ENCODE peak calls at places on chromosomes 7 and 10, in seven cellular contexts. C is B cell, D is hepatocyte, Q is psoas muscle, Y is tibial nerve, N is cardiac fibroblast, Z is sigmoid colon. G is an unnamed sample.

GRCh38 chr7:135601182-135601581 is 43.5 kb downstream of the NUP205 start:
- DNase-seq in C (no peak), D (peak; percentile 8), Q (no peak), Y (no peak), N (peak; percentile 54), Z (no peak), G (no peak)

GRCh38 chr7:25846722-25847121 is 305.3 kb upstream of the NFE2L3 start:
- DNase-seq in C (no peak), D (peak; percentile 77), Q (peak; percentile 88), Y (peak; percentile 72), N (peak; percentile 89), Z (peak; percentile 92), G (no peak)

GRCh38 chr7:89998554-89998953 is 155.7 kb upstream of the STEAP1 start:
- DNase-seq in C (no peak), D (no peak), Q (no peak), Y (no peak), N (no peak), Z (no peak), G (no peak)

GRCh38 chr10:60883187-60883586 is 60.8 kb downstream of the RHOBTB1 start:
- DNase-seq in C (peak; percentile 11), D (peak; percentile 37), Q (no peak), Y (no peak), N (peak; percentile 60), Z (no peak), G (peak; percentile 18)

GRCh38 chr10:24519950-24520349 is 203.7 kb downstream of the ARHGAP21 start:
- DNase-seq in C (no peak), D (no peak), Q (no peak), Y (no peak), N (no peak), Z (no peak), G (peak; percentile 47)

GRCh38 chr10:79148452-79149344 is 79.9 kb downstream of the ZMIZ1 start:
- DNase-seq in C (no peak), D (peak; percentile 46), Q (peak; percentile 89), Y (peak; percentile 37), N (peak; percentile 70), Z (peak; percentile 89), G (no peak)

GRCh38 chr10:17031656-17032630 is 97.7 kb downstream of the CUBN start:
- DNase-seq in C (no peak), D (no peak), Q (no peak), Y (no peak), N (peak; percentile 27), Z (no peak), G (no peak)

GRCh38 chr7:41760293-41760692 is 57.4 kb upstream of the INHBA start:
- DNase-seq in C (no peak), D (no peak), Q (no peak), Y (no peak), N (peak; percentile 37), Z (no peak), G (no peak)

GRCh38 chr10:124647421-124648130 is 96.6 kb downstream of the FAM53B start:
- DNase-seq in C (peak; percentile 71), D (no peak), Q (peak; percentile 75), Y (peak; percentile 31), N (peak; percentile 50), Z (peak; percentile 82), G (peak; percentile 76)

GRCh38 chr10:93719901-93720300 is 17.5 kb upstream of the FRA10AC1 start:
- DNase-seq in C (no peak), D (no peak), Q (no peak), Y (no peak), N (no peak), Z (no peak), G (no peak)

GRCh38 chr10:49552277-49552676 is 13.4 kb upstream of the ERCC6 start:
- DNase-seq in C (no peak), D (peak; percentile 25), Q (no peak), Y (no peak), N (peak; percentile 95), Z (no peak), G (no peak)

GRCh38 chr10:1607466-1607865 is 129.9 kb downstream of the ADARB2 start:
- DNase-seq in C (no peak), D (no peak), Q (no peak), Y (no peak), N (no peak), Z (no peak), G (no peak)

GRCh38 chr7:141839256-141839655 is 2.0 kb downstream of the PRSS37 start:
- DNase-seq in C (no peak), D (no peak), Q (no peak), Y (no peak), N (no peak), Z (no peak), G (no peak)
- TF ChIP-seq CTCF in C (no peak), D (no peak), Q (no peak), Y (no peak), N (no peak), Z (no peak), G (no peak)

DNA sequence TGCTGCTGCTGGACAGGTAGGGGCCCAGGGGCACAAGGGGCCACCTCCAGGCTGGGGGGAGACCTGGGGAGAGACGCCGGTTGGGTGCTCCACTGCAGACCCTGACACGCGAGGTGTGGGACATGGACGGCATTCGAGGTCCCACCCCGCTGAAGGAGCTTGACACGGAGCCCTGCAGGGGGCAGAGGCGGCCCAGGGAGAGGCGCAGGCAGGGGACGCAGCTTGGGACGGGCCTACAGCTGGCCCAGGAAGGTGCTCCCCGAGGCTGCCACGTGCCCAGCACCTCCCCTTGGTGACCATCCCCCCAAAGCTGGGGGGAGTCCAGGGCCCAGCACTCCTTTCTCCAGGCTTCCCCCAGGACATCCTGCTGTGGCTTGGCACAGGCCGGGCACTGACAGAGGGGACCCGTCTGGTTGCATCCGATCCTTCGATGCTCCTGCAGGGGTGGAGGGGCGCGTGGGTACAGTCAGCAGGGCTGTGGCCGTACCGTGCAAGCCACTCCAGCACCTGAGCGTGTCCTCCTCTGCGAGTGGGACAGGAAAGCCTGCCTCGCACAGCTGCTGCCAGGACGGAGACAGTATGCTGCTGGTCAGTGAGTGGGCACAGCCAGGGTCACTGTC is 174.4 kb downstream of the ELFN1 start:
- DNase-seq in C (no peak), D (no peak), Q (peak; percentile 45), Y (peak; percentile 11), N (no peak), Z (peak; percentile 60), G (no peak)
- TF ChIP-seq CTCF in C (no peak), D (no peak), Q (no peak), Y (no peak), N (no peak), Z (no peak), G (peak; percentile 13)

DNA sequence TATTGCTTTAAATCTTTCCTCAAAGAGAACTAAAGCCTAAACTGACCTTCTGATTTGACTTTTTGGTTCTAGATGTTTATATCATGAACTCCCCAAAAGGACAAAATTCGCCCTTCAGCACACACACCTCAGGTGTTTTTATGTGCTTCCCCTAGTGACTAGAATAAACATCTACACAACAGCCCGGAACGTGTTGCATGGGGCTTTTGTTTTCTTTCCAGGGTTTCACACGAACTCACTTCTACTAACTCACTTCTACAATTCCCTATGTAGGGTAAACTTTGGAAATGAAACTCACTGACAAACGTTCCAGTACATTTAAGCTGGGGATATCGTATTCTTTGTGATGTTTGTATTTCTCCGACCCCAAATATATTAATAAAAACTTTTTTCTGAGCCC is 1.4 kb downstream of the TRA2A start:
- DNase-seq in C (peak; percentile 68), D (peak; percentile 55), Q (no peak), Y (no peak), N (peak; percentile 59), Z (no peak), G (peak; percentile 67)
- TF ChIP-seq CTCF in C (peak; percentile 42), D (no peak), Q (no peak), Y (no peak), N (no peak), Z (no peak), G (no peak)

DNA sequence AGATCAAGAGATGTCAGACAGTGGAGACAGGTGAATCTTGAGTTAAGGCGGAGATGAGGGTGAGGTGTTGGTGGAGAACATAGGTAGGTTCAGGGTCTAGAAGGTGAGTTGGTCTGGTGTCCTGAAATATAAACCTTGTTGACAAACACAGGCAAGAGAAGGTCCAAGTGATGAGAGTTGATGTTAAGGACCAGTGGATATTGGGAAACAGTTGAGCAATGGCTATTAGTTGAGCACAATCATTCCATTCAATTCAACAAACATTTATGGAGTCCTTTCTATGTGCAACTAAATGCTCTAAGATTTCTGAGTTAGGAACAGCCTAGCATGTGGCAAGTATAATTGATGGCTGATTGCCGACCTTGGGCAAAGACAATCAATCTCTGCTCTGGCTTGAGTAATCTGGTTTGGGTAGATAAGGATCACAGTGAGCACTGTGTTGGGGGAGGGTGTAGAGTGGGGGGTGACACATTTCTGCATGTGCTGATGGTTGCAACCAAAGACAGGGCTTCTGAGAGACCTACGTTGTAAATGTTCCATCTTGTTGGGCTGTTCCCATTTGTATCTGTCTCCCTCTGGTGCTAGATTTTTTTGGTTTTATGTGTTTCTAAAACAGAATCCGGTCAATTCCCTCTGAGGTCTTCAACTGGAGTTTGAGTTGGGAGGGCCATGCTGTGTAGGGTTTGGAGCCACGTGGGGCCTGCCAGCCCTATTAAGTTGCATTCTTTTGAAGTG is 201.1 kb downstream of the BAMBI start:
- DNase-seq in C (no peak), D (no peak), Q (no peak), Y (no peak), N (no peak), Z (no peak), G (no peak)
- TF ChIP-seq CTCF in C (no peak), D (no peak), Q (no peak), Y (no peak), N (no peak), Z (no peak), G (no peak)

GRCh38 chr10:95208702-95209391 is 14.8 kb downstream of the ACSM6 start:
- DNase-seq in C (no peak), D (no peak), Q (no peak), Y (no peak), N (peak; percentile 37), Z (no peak), G (no peak)
- TF ChIP-seq CTCF in C (peak; percentile 62), D (peak; percentile 42), Q (peak; percentile 19), Y (no peak), N (no peak), Z (no peak), G (no peak)

GRCh38 chr10:128540806-128541739 is 414.9 kb upstream of the MKI67 start:
- DNase-seq in C (no peak), D (peak; percentile 61), Q (no peak), Y (no peak), N (no peak), Z (no peak), G (no peak)
- TF ChIP-seq CTCF in C (no peak), D (peak; percentile 55), Q (no peak), Y (no peak), N (no peak), Z (no peak), G (peak; percentile 11)

GRCh38 chr7:531777-532176 is 12.1 kb upstream of the PDGFA start:
- DNase-seq in C (peak; percentile 29), D (no peak), Q (no peak), Y (no peak), N (no peak), Z (no peak), G (no peak)
- TF ChIP-seq CTCF in C (no peak), D (no peak), Q (no peak), Y (no peak), N (no peak), Z (no peak), G (no peak)

G was measured in GM10248.